ENCODE peak calls at places on chromosomes 11 and 22, in seven cellular contexts. U is H1, X is neuronal stem cell, B is IMR-90, E is mesenchymal stem cell, Z is trophoblast cell, H is H9. I is an unnamed sample.

GRCh38 chr11:61071208-61071681 is 31.0 kb upstream of the CD5 start:
- DNase-seq in B (no peak), U (no peak), X (no peak), H (no peak), E (no peak), Z (no peak), I (no peak)

GRCh38 chr22:39098576-39098975 is 1.5 kb downstream of the APOBEC3H start:
- DNase-seq in E (no peak), H (no peak), B (no peak), U (no peak), X (no peak), Z (no peak), I (no peak)

GRCh38 chr11:99019676-99020075 is 1.1 kb upstream of the CNTN5 start:
- DNase-seq in H (no peak), X (no peak), U (no peak), Z (no peak), E (no peak), B (no peak), I (no peak)

GRCh38 chr11:80327971-80328614 is 887.3 kb upstream of the TENM4 start:
- DNase-seq in E (no peak), Z (no peak), B (no peak), U (no peak), X (peak), H (no peak), I (peak)

GRCh38 chr11:124440608-124441007 is 4.9 kb downstream of the OR8B8 start:
- DNase-seq in H (no peak), E (no peak), X (no peak), B (no peak), U (no peak), Z (no peak), I (no peak)

GRCh38 chr22:40057652-40058051 is 62.9 kb downstream of the FAM83F start:
- DNase-seq in X (no peak), U (no peak), Z (no peak), H (no peak), E (no peak), B (no peak), I (no peak)

GRCh38 chr11:13073119-13073981 is 64.2 kb downstream of the RASSF10 start:
- DNase-seq in B (peak), E (peak), U (no peak), X (no peak), Z (peak), H (no peak), I (no peak)

GRCh38 chr11:125916683-125917337 is 12.5 kb downstream of the DDX25 start:
- DNase-seq in X (no peak), E (no peak), U (no peak), B (no peak), H (no peak), Z (no peak), I (no peak)

GRCh38 chr11:119672597-119672996 is 56.4 kb downstream of the NECTIN1 start:
- DNase-seq in Z (no peak), X (no peak), H (no peak), B (no peak), U (no peak), E (no peak), I (no peak)

GRCh38 chr11:111301840-111302113 is 3.4 kb downstream of the POU2AF3 start:
- DNase-seq in Z (no peak), H (no peak), E (no peak), U (no peak), X (no peak), B (no peak), I (no peak)

GRCh38 chr11:26331911-26332571 is at the start of gene ANO3:
- DNase-seq in U (peak), X (peak), B (peak), Z (peak), E (peak), H (peak), I (peak)

GRCh38 chr11:68353669-68354068 is 41.3 kb downstream of the LRP5 start:
- DNase-seq in Z (no peak), X (no peak), U (no peak), B (no peak), E (no peak), H (no peak), I (no peak)

GRCh38 chr11:119120639-119121007 is 757 bp upstream of the HINFP start:
- DNase-seq in H (no peak), X (peak), U (no peak), E (no peak), Z (no peak), B (peak), I (no peak)

GRCh38 chr11:79236541-79236971 is 204.3 kb downstream of the TENM4 start:
- DNase-seq in E (peak), B (peak), U (no peak), X (no peak), Z (peak), H (no peak), I (peak)

GRCh38 chr11:68818181-68818580 is 23.5 kb downstream of the CPT1A start:
- DNase-seq in X (no peak), B (no peak), Z (no peak), E (no peak), U (no peak), H (no peak), I (no peak)

GRCh38 chr11:8263769-8264410 is at the start of gene LMO1:
- DNase-seq in U (no peak), E (peak), B (peak), Z (peak), X (peak), H (peak), I (peak)

GRCh38 chr11:30471244-30471643 is 114.9 kb downstream of the MPPED2 start:
- DNase-seq in X (no peak), Z (no peak), H (no peak), U (no peak), B (no peak), E (no peak), I (no peak)

GRCh38 chr11:6458352-6458751 is 15.4 kb downstream of the TRIM3 start:
- DNase-seq in X (no peak), U (no peak), H (no peak), Z (no peak), B (no peak), E (no peak), I (no peak)

DNA sequence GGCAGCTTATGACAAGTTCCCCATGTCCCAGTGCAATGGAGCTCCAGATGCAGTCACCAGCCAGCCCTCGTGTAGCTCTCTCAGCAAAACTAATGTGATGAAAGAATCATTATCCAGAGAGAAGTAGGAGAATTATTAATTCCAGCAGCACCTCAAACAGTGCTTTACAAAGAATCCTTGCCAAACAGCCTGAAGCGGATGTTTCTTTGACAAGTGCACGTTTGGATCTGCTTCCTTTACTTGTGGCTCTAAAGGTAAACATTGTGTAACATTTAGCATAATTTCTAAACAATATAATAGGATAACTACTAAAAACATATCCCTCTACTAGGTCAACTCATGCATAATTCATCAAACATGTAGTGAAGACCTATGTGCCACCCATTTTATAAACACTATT is 197.0 kb downstream of the FAM181B start:
- DNase-seq in B (no peak), U (no peak), X (no peak), Z (no peak), H (no peak), E (no peak), I (no peak)
- H2BK120ac ChIP-seq in B (no peak), U (no peak), X (no peak), Z (no peak), H (no peak), E (no peak), I (no peak)

GRCh38 chr22:34855471-34855870 is 210.5 kb upstream of the ISX start:
- DNase-seq in H (no peak), E (no peak), Z (no peak), X (no peak), U (no peak), B (no peak), I (no peak)
- H2AK5ac ChIP-seq in H (no peak), E (no peak), Z (peak), X (no peak), U (no peak), B (no peak), I (no peak)

DNA sequence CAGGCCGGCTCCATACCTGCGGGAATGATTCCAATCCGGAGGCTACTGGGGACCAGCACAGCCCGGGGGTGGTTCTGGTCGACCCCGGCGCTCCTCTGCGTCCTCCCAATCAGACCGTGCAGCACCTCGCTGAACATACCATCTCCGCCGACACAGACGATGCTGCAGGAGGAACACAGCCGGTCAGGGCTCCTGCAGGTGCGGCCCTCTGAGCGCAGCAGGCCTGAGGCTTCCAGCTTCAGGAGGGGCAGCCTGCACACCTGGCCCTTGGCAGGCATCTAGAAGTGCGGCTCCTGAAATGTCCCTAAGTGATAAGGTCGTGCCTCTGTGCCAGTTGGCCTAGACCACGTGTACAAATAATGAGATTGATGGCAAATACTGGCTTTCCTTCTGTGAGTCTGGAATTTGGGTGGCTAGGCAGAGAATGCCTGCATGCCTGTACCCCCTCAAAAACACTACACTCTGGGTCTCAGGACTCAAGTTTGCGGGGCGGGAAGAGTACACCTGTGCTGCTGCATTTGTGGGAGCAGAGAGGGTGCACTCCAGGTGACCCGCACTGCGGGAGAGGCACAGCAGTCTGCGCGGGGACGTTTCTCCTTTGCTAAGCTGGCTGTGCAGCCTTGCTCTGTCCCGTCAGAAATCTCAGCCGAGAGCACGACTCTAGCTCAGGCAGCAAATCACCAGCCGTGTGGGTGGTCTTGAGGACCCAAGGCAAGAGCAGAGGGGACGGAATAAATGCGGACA is 30.1 kb downstream of the CERK start:
- DNase-seq in Z (no peak), X (no peak), E (no peak), H (no peak), U (no peak), B (no peak), I (no peak)
- H2BK120ac ChIP-seq in Z (no peak), X (no peak), E (no peak), H (no peak), U (no peak), B (no peak), I (no peak)

DNA sequence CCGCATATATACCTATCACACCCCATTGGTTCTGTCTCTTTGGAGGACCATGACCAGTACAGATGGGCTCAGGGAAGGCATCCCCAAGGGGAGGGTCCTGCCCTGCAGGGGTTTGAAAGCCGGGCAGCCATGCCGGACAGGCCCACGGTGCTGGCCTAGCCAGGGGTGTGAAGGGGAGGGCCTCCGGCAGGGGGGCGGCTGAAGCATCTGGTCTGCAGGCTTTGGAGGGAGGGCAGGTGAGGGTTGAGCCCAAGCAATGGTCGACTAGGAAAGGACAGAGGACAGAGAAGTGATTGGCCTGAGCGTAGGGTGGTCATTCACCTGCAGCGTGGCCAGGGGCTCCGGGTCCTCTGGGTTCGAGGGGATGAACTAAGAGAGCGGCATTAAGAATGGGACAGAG is 11.2 kb upstream of the CTSD start:
- DNase-seq in B (no peak), U (no peak), Z (no peak), X (no peak), E (no peak), H (no peak), I (no peak)
- H2AK5ac ChIP-seq in B (no peak), U (no peak), Z (no peak), X (no peak), E (peak), H (no peak), I (no peak)

GRCh38 chr11:34754171-34754823 is 133.4 kb downstream of the EHF start:
- DNase-seq in X (no peak), B (no peak), U (no peak), Z (no peak), E (no peak), H (no peak), I (no peak)
- H2BK120ac ChIP-seq in X (no peak), B (no peak), U (no peak), Z (no peak), E (no peak), H (no peak), I (no peak)